ENCODE peak calls at places on chromosomes 6 and 20, in four cellular contexts. One of them, this sample, is unnamed.

GRCh38 chr6:155154158-155154830 is 109.5 kb upstream of the CLDN20 start:
- DNase-seq in adrenal gland: no peak
- DNase-seq in HepG2: peak; percentile 30
- DNase-seq in A549: no peak
- DNase-seq in this sample: peak; percentile 32

GRCh38 chr6:15739867-15740266 is 77.0 kb upstream of the DTNBP1 start:
- DNase-seq in adrenal gland: no peak
- DNase-seq in HepG2: no peak
- DNase-seq in A549: no peak
- DNase-seq in this sample: no peak

GRCh38 chr20:3900187-3900604 is 11.0 kb downstream of the PANK2 start:
- DNase-seq in adrenal gland: no peak
- DNase-seq in HepG2: no peak
- DNase-seq in A549: no peak
- DNase-seq in this sample: no peak

GRCh38 chr6:105675715-105676397 is 273.0 kb upstream of the PREP start:
- DNase-seq in adrenal gland: no peak
- DNase-seq in HepG2: no peak
- DNase-seq in A549: peak; percentile 22
- DNase-seq in this sample: no peak

GRCh38 chr6:112502348-112503130 is 155.4 kb downstream of the RFPL4B start:
- DNase-seq in adrenal gland: no peak
- DNase-seq in HepG2: no peak
- DNase-seq in A549: no peak
- DNase-seq in this sample: no peak

GRCh38 chr6:156557269-156557885 is 219.8 kb upstream of the ARID1B start:
- DNase-seq in adrenal gland: peak; percentile 39
- DNase-seq in HepG2: peak; percentile 26
- DNase-seq in A549: peak; percentile 29
- DNase-seq in this sample: no peak

GRCh38 chr6:158958504-158959386 is 41.3 kb downstream of the RSPH3 start:
- DNase-seq in adrenal gland: no peak
- DNase-seq in HepG2: peak; percentile 45
- DNase-seq in A549: no peak
- DNase-seq in this sample: no peak

GRCh38 chr6:76942203-76942971 is 520.9 kb downstream of the HTR1B start:
- DNase-seq in adrenal gland: no peak
- DNase-seq in HepG2: no peak
- DNase-seq in A549: no peak
- DNase-seq in this sample: no peak

GRCh38 chr6:2850480-2851150 is 9.0 kb upstream of the SERPINB1 start:
- DNase-seq in adrenal gland: peak; percentile 57
- DNase-seq in HepG2: no peak
- DNase-seq in A549: peak; percentile 53
- DNase-seq in this sample: no peak

GRCh38 chr20:46757754-46758678 is 48.6 kb downstream of the SLC2A10 start:
- DNase-seq in adrenal gland: peak; percentile 41
- DNase-seq in HepG2: peak; percentile 59
- DNase-seq in A549: peak; percentile 70
- DNase-seq in this sample: peak; percentile 74

GRCh38 chr20:62429455-62430310 is 2.3 kb upstream of the RBBP8NL start:
- DNase-seq in adrenal gland: no peak
- DNase-seq in HepG2: no peak
- DNase-seq in A549: no peak
- DNase-seq in this sample: no peak

GRCh38 chr20:24422361-24422760 is 47.1 kb upstream of the SYNDIG1 start:
- DNase-seq in adrenal gland: no peak
- DNase-seq in HepG2: no peak
- DNase-seq in A549: no peak
- DNase-seq in this sample: no peak

GRCh38 chr6:69827491-69827890 is 30.7 kb upstream of the LMBRD1 start:
- DNase-seq in adrenal gland: no peak
- DNase-seq in HepG2: no peak
- DNase-seq in A549: no peak
- DNase-seq in this sample: no peak

GRCh38 chr6:146543211-146543939 is at the start of gene RAB32:
- DNase-seq in adrenal gland: peak; percentile 96
- DNase-seq in HepG2: peak; percentile 89
- DNase-seq in A549: peak; percentile 90
- DNase-seq in this sample: peak; percentile 75

GRCh38 chr6:1267057-1267732 is 44.7 kb upstream of the FOXQ1 start:
- DNase-seq in adrenal gland: no peak
- DNase-seq in HepG2: peak; percentile 98
- DNase-seq in A549: peak; percentile 70
- DNase-seq in this sample: no peak

GRCh38 chr20:54048489-54048888 is 21.9 kb downstream of the BCAS1 start:
- DNase-seq in adrenal gland: no peak
- DNase-seq in HepG2: no peak
- DNase-seq in A549: no peak
- DNase-seq in this sample: no peak

DNA sequence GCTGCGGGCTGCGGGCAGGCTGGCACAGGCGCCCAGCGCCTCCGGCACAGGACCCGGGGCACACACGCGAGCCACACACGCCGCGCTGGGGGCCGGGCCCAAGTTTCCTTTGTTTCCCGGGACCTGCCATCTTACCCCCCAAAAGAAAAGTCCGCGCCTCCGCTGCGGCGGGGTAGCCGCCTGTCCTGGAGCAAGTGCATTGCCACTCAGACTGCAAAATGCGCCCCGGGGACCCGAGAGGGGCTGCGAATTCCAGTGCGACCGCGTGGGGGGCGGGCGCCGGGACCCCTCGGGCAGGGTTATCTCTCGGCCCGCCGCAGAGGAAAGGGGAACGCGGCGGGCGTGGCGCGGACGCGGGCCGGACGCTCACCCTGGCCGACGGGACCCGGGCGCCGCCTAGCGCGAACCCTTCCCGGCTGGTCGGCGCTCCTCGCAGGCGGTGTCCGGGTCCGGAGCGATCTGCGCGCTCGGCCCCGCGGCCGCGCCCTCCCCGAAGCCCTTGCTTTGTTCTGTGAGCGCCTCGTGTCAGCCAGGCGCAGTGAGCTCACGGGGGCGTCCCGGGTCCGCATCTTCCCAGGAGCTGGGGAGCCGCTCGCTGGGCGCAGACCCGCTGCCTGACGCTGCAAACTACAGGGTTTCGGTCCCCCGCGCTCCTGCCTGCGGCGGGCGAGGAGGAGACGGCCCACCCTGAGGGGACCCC is 620 bp upstream of the CD24 start:
- DNase-seq in adrenal gland: peak; percentile 18
- DNase-seq in HepG2: no peak
- DNase-seq in A549: peak; percentile 53
- DNase-seq in this sample: peak; percentile 15
- TF ChIP-seq POLR2A in adrenal gland: no peak
- TF ChIP-seq POLR2A in HepG2: no peak
- TF ChIP-seq POLR2A in A549: peak; percentile 21
- TF ChIP-seq POLR2A in this sample: no peak

DNA sequence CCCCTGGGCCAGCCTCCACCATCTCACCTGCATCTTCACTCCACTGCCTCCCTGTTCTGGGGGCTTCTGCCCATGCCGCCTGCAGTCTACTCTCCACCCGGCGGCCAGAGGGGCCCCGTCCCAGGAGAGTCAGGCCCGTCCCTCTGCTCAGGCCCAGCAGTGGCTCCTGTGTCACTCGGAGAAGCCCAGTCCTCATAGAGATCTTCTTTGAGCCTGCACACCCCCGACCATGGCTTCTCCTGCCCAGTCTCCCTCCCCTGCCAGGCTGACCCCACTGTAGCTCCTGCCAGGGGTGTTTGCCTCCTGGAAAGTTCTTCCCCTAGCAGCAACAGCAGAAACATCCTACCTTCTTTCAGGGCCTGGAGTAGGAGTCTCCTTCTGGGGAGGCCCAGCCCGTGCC is 22.2 kb upstream of the NOL4L start:
- DNase-seq in adrenal gland: no peak
- DNase-seq in HepG2: no peak
- DNase-seq in A549: no peak
- DNase-seq in this sample: no peak
- TF ChIP-seq POLR2A in adrenal gland: no peak
- TF ChIP-seq POLR2A in HepG2: no peak
- TF ChIP-seq POLR2A in A549: no peak
- TF ChIP-seq POLR2A in this sample: no peak

GRCh38 chr20:32849577-32849976 is 9.1 kb upstream of the EFCAB8 start:
- DNase-seq in adrenal gland: peak; percentile 18
- DNase-seq in HepG2: no peak
- DNase-seq in A549: no peak
- DNase-seq in this sample: no peak

GRCh38 chr20:32845786-32846185 is 12.9 kb upstream of the EFCAB8 start:
- DNase-seq in adrenal gland: no peak
- DNase-seq in HepG2: peak; percentile 66
- DNase-seq in A549: no peak
- DNase-seq in this sample: no peak

GRCh38 chr20:32846852-32847251 is 11.9 kb upstream of the EFCAB8 start:
- DNase-seq in adrenal gland: no peak
- DNase-seq in HepG2: no peak
- DNase-seq in A549: no peak
- DNase-seq in this sample: no peak

GRCh38 chr20:32848846-32849245 is 9.9 kb upstream of the EFCAB8 start:
- DNase-seq in adrenal gland: no peak
- DNase-seq in HepG2: no peak
- DNase-seq in A549: no peak
- DNase-seq in this sample: no peak

DNA sequence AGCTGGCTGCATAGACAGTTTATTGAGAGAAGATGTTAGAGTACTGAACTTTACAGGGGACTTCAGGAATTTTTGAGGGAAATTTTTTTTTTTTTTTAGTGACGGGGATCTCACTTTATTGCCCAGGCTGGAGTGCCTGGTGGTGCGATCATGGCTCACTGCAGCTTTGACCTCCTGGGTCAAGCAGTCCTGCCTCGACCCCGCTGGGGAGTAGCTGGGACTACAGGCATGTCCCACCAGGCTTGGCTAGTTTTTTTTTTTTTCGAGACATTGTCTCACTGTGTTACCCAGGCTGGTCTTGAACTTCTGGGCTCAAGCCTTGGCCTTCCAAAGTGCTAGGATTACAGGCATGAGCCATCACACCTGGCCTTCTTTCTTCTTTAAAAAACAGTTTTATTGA is 10.8 kb upstream of the EFCAB8 start:
- DNase-seq in adrenal gland: no peak
- DNase-seq in HepG2: no peak
- DNase-seq in A549: no peak
- DNase-seq in this sample: no peak
- TF ChIP-seq POLR2A in adrenal gland: no peak
- TF ChIP-seq POLR2A in HepG2: no peak
- TF ChIP-seq POLR2A in A549: no peak
- TF ChIP-seq POLR2A in this sample: no peak

GRCh38 chr20:63980806-63981728 is at the start of gene PRPF6:
- DNase-seq in adrenal gland: peak; percentile 96
- DNase-seq in HepG2: peak; percentile 97
- DNase-seq in A549: peak; percentile 97
- DNase-seq in this sample: peak; percentile 98
- TF ChIP-seq POLR2A in adrenal gland: peak; percentile 62
- TF ChIP-seq POLR2A in HepG2: no peak
- TF ChIP-seq POLR2A in A549: peak; percentile 68
- TF ChIP-seq POLR2A in this sample: peak; percentile 69

GRCh38 chr6:150152891-150153876 is 10.3 kb downstream of the PPP1R14C start:
- DNase-seq in adrenal gland: no peak
- DNase-seq in HepG2: no peak
- DNase-seq in A549: no peak
- DNase-seq in this sample: no peak

GRCh38 chr6:150150458-150150820 is 7.6 kb downstream of the PPP1R14C start:
- DNase-seq in adrenal gland: no peak
- DNase-seq in HepG2: no peak
- DNase-seq in A549: no peak
- DNase-seq in this sample: no peak

GRCh38 chr6:150149146-150149545 is 6.3 kb downstream of the PPP1R14C start:
- DNase-seq in adrenal gland: no peak
- DNase-seq in HepG2: no peak
- DNase-seq in A549: no peak
- DNase-seq in this sample: no peak

GRCh38 chr6:150153905-150154492 is 11.2 kb downstream of the PPP1R14C start:
- DNase-seq in adrenal gland: no peak
- DNase-seq in HepG2: no peak
- DNase-seq in A549: no peak
- DNase-seq in this sample: no peak

DNA sequence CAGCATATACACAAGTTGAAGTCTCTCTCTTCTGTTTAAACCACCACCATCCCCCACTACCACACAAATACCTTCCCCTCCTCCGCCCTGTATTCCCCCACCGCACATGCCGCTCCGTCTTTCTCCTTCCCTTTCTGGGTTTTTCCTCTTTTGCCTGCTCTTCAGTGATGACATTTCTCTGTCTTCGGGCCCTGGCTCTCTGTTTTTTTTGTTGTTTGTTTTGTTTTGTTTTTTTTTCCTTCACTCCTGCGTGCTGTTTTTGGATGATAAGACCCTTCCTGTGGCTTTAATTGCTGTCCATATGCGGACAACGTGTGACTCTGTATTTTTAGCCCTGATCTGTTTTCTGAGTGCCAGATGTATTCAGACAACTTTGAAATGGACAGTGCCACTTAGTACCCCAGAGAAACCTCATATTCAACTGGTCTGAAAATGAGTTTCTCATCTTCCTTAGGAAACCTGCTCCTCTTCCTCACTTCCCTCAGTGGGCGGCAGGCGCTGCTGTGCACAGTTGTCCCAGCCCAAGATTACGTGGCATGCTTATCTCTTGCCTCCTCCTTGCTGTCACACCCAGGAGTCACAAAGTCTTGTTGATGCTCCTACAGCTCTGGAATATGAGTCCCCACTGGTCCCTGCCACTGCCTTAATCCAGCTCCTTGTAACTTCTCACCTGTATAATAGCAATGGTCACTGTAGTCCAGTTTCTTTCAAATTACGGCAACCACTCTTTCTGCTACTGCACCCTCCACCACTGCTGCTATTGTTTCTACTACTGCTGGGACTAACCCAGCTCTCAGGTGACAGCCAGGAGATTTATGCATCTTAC is 8.2 kb downstream of the PPP1R14C start:
- DNase-seq in adrenal gland: no peak
- DNase-seq in HepG2: no peak
- DNase-seq in A549: no peak
- DNase-seq in this sample: peak; percentile 24
- TF ChIP-seq POLR2A in adrenal gland: no peak
- TF ChIP-seq POLR2A in HepG2: no peak
- TF ChIP-seq POLR2A in A549: no peak
- TF ChIP-seq POLR2A in this sample: no peak